ENCODE peak calls at places on chromosomes 1 and 21, in five cellular contexts. L, F, Z, I and R are unnamed samples.

GRCh38 chr1:228987736-228988506 is 252.6 kb downstream of the RHOU start:
- DNase-seq in F (no peak), Z (no peak), L (no peak), I (no peak), R (no peak)

GRCh38 chr1:83882906-83883305 is 116.0 kb downstream of the TTLL7 start:
- DNase-seq in L (peak; percentile 45), F (peak; percentile 88), Z (no peak), I (peak; percentile 56), R (no peak)

GRCh38 chr1:218284377-218284916 is 646 bp upstream of the RRP15 start:
- DNase-seq in Z (no peak), L (no peak), F (peak; percentile 20), I (no peak), R (no peak)

GRCh38 chr1:214980931-214981330 is 101.6 kb upstream of the KCNK2 start:
- DNase-seq in L (no peak), Z (no peak), F (no peak), I (no peak), R (no peak)

GRCh38 chr21:41939391-41939790 is 14.4 kb downstream of the C2CD2 start:
- DNase-seq in Z (no peak), L (no peak), I (no peak), F (no peak), R (no peak)

GRCh38 chr1:29516063-29516820 is 279.9 kb downstream of the PTPRU start:
- DNase-seq in L (no peak), F (no peak), Z (peak; percentile 29), I (no peak), R (no peak)

GRCh38 chr1:202589190-202589680 is 121.0 kb downstream of the SYT2 start:
- DNase-seq in L (peak; percentile 98), I (peak; percentile 99), F (peak; percentile 100), Z (no peak), R (no peak)

GRCh38 chr1:89489037-89489729 is 35.4 kb upstream of the LRRC8B start:
- DNase-seq in Z (no peak), L (no peak), I (peak; percentile 41), F (peak; percentile 36), R (no peak)